ENCODE peak calls at places on chromosomes 3 and 15, in four cellular contexts. One of them, this sample, is unnamed. For H3K27me3, the result is how much of the 10 kb centered on the place peaks cover.

GRCh38 chr3:197007296-197007940 is 22.2 kb downstream of the MELTF start:
- DNase-seq in transverse colon: no peak
- DNase-seq in colonic mucosa: no peak
- DNase-seq in body of pancreas: no peak
- DNase-seq in this sample: no peak

GRCh38 chr15:71732636-71733035 is 77.7 kb upstream of the NR2E3 start:
- DNase-seq in body of pancreas: no peak
- DNase-seq in transverse colon: peak
- DNase-seq in colonic mucosa: peak
- DNase-seq in this sample: no peak

GRCh38 chr15:87944051-87944450 is 312.5 kb downstream of the NTRK3 start:
- DNase-seq in colonic mucosa: no peak
- DNase-seq in transverse colon: no peak
- DNase-seq in body of pancreas: no peak
- DNase-seq in this sample: no peak

GRCh38 chr3:12990781-12991480 is 82.3 kb downstream of the IQSEC1 start:
- DNase-seq in body of pancreas: no peak
- DNase-seq in colonic mucosa: no peak
- DNase-seq in transverse colon: peak
- DNase-seq in this sample: peak

GRCh38 chr3:113953677-113954076 is 5.9 kb downstream of the ZDHHC23 start:
- DNase-seq in body of pancreas: no peak
- DNase-seq in transverse colon: no peak
- DNase-seq in colonic mucosa: no peak
- DNase-seq in this sample: no peak

GRCh38 chr15:31453558-31454318 is 127.1 kb downstream of the KLF13 start:
- DNase-seq in body of pancreas: no peak
- DNase-seq in colonic mucosa: no peak
- DNase-seq in transverse colon: peak
- DNase-seq in this sample: no peak

GRCh38 chr15:70503073-70503745 is 260.1 kb downstream of the UACA start:
- DNase-seq in body of pancreas: no peak
- DNase-seq in colonic mucosa: no peak
- DNase-seq in transverse colon: no peak
- DNase-seq in this sample: no peak

GRCh38 chr15:101258238-101259144 is 6.6 kb upstream of the CHSY1 start:
- DNase-seq in colonic mucosa: peak
- DNase-seq in transverse colon: peak
- DNase-seq in body of pancreas: peak
- DNase-seq in this sample: no peak

GRCh38 chr3:54198556-54198955 is 76.2 kb downstream of the CACNA2D3 start:
- DNase-seq in body of pancreas: no peak
- DNase-seq in colonic mucosa: no peak
- DNase-seq in transverse colon: no peak
- DNase-seq in this sample: no peak

GRCh38 chr3:25423780-25424179 is 4.3 kb upstream of the RARB start:
- DNase-seq in colonic mucosa: no peak
- DNase-seq in transverse colon: no peak
- DNase-seq in body of pancreas: no peak
- DNase-seq in this sample: no peak

GRCh38 chr3:111577798-111578685 is 17.1 kb downstream of the ZBED2 start:
- DNase-seq in body of pancreas: no peak
- DNase-seq in colonic mucosa: no peak
- DNase-seq in transverse colon: no peak
- DNase-seq in this sample: no peak

GRCh38 chr3:58668247-58668646 is 1.7 kb upstream of the FAM3D start:
- DNase-seq in transverse colon: peak
- DNase-seq in body of pancreas: no peak
- DNase-seq in colonic mucosa: peak
- DNase-seq in this sample: no peak

GRCh38 chr3:12471228-12471627 is 13.1 kb upstream of the TSEN2 start:
- DNase-seq in transverse colon: peak
- DNase-seq in colonic mucosa: peak
- DNase-seq in body of pancreas: no peak
- DNase-seq in this sample: peak

GRCh38 chr3:50227390-50228183 is 8.4 kb upstream of the GNAI2 start:
- DNase-seq in colonic mucosa: peak
- DNase-seq in body of pancreas: peak
- DNase-seq in transverse colon: peak
- DNase-seq in this sample: peak

GRCh38 chr3:147937341-147937740 is 528.2 kb downstream of the ZIC1 start:
- DNase-seq in body of pancreas: no peak
- DNase-seq in transverse colon: no peak
- DNase-seq in colonic mucosa: no peak
- DNase-seq in this sample: no peak

GRCh38 chr15:69300129-69300588 is 1.4 kb downstream of the PAQR5 start:
- DNase-seq in transverse colon: peak
- DNase-seq in colonic mucosa: peak
- DNase-seq in body of pancreas: peak
- DNase-seq in this sample: no peak

GRCh38 chr3:113698891-113699465 is 2.5 kb upstream of the USF3 start:
- DNase-seq in transverse colon: peak
- DNase-seq in body of pancreas: no peak
- DNase-seq in colonic mucosa: peak
- DNase-seq in this sample: no peak

GRCh38 chr3:22156868-22157267 is 405.9 kb upstream of the ZNF385D start:
- DNase-seq in body of pancreas: no peak
- DNase-seq in transverse colon: peak
- DNase-seq in colonic mucosa: no peak
- DNase-seq in this sample: no peak

GRCh38 chr15:33031324-33031736 is 163.2 kb downstream of the FMN1 start:
- DNase-seq in colonic mucosa: no peak
- DNase-seq in transverse colon: no peak
- DNase-seq in body of pancreas: peak
- DNase-seq in this sample: no peak

GRCh38 chr3:55885721-55886120 is 398.6 kb upstream of the WNT5A start:
- DNase-seq in colonic mucosa: no peak
- DNase-seq in body of pancreas: no peak
- DNase-seq in transverse colon: no peak
- DNase-seq in this sample: no peak

GRCh38 chr3:150365132-150365604 is 42.9 kb upstream of the TSC22D2 start:
- DNase-seq in body of pancreas: no peak
- DNase-seq in colonic mucosa: no peak
- DNase-seq in transverse colon: no peak
- DNase-seq in this sample: peak

GRCh38 chr3:189365609-189366564 is 194.1 kb downstream of the TPRG1 start:
- DNase-seq in colonic mucosa: no peak
- DNase-seq in body of pancreas: no peak
- DNase-seq in transverse colon: no peak
- DNase-seq in this sample: no peak

GRCh38 chr3:81931852-81932251 is 170.4 kb upstream of the GBE1 start:
- DNase-seq in body of pancreas: no peak
- DNase-seq in transverse colon: no peak
- DNase-seq in colonic mucosa: no peak
- DNase-seq in this sample: no peak

GRCh38 chr3:61562042-61562809 is 855 bp downstream of the PTPRG start:
- DNase-seq in transverse colon: peak
- DNase-seq in body of pancreas: peak
- DNase-seq in colonic mucosa: peak
- DNase-seq in this sample: no peak

GRCh38 chr3:60095511-60095910 is 1045.7 kb upstream of the CFAP20DC start:
- DNase-seq in transverse colon: no peak
- DNase-seq in colonic mucosa: no peak
- DNase-seq in body of pancreas: no peak
- DNase-seq in this sample: no peak

GRCh38 chr15:87752250-87752951 is 504.1 kb downstream of the NTRK3 start:
- DNase-seq in body of pancreas: peak
- DNase-seq in transverse colon: no peak
- DNase-seq in colonic mucosa: no peak
- DNase-seq in this sample: peak

GRCh38 chr15:88397506-88397905 is 69.7 kb downstream of the MRPL46 start:
- DNase-seq in transverse colon: no peak
- DNase-seq in body of pancreas: no peak
- DNase-seq in colonic mucosa: no peak
- DNase-seq in this sample: no peak

GRCh38 chr15:74428442-74428787 is 5.3 kb downstream of the SEMA7A start:
- DNase-seq in body of pancreas: no peak
- DNase-seq in transverse colon: no peak
- DNase-seq in colonic mucosa: no peak
- DNase-seq in this sample: no peak

GRCh38 chr15:95196176-95196915 is 965.0 kb downstream of the MCTP2 start:
- DNase-seq in transverse colon: no peak
- DNase-seq in colonic mucosa: no peak
- DNase-seq in body of pancreas: no peak
- DNase-seq in this sample: no peak

GRCh38 chr3:83065861-83066260 is 1304.4 kb upstream of the GBE1 start:
- DNase-seq in body of pancreas: no peak
- DNase-seq in colonic mucosa: no peak
- DNase-seq in transverse colon: no peak
- DNase-seq in this sample: no peak

GRCh38 chr3:21105784-21106183 is 645.2 kb downstream of the ZNF385D start:
- DNase-seq in colonic mucosa: no peak
- DNase-seq in body of pancreas: no peak
- DNase-seq in transverse colon: no peak
- DNase-seq in this sample: no peak

GRCh38 chr3:191962324-191962723 is 501.4 kb downstream of the PYDC2 start:
- DNase-seq in colonic mucosa: no peak
- DNase-seq in body of pancreas: no peak
- DNase-seq in transverse colon: no peak
- DNase-seq in this sample: no peak

GRCh38 chr15:67084561-67084960 is 19.2 kb downstream of the SMAD3 start:
- DNase-seq in transverse colon: no peak
- DNase-seq in body of pancreas: no peak
- DNase-seq in colonic mucosa: no peak
- DNase-seq in this sample: no peak

GRCh38 chr15:70188286-70188685 is 90.6 kb upstream of the TLE3 start:
- DNase-seq in colonic mucosa: no peak
- DNase-seq in transverse colon: no peak
- DNase-seq in body of pancreas: no peak
- DNase-seq in this sample: no peak

GRCh38 chr3:52428151-52429005 is 16.5 kb downstream of the SEMA3G start:
- DNase-seq in colonic mucosa: peak
- DNase-seq in transverse colon: peak
- DNase-seq in body of pancreas: peak
- DNase-seq in this sample: peak

DNA sequence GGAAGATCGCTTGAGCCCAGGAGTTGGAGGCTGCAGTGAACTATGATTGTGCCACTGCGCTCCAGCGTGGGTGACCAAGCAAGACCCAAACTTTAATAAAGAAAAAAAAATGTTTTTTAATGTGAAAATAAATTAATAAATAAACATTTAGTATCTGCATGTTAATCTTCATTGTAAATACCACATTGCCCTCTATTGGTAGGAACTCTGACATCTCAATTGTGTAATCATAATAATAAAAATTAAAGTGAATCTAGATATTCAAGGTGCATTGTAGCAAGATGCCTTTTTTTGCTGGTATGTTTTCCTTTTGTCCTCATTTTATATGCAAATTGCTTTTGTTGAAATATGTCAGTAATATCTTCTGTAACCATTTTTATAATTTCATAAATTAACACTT is 95.0 kb upstream of the LIMD1 start:
- DNase-seq in body of pancreas: no peak
- DNase-seq in colonic mucosa: no peak
- DNase-seq in transverse colon: no peak
- DNase-seq in this sample: no peak
- TF ChIP-seq CTCF in body of pancreas: peak
- TF ChIP-seq CTCF in colonic mucosa: peak
- TF ChIP-seq CTCF in transverse colon: peak
- TF ChIP-seq CTCF in this sample: peak

GRCh38 chr15:80861776-80862175 is 82.6 kb downstream of the CEMIP start:
- DNase-seq in transverse colon: no peak
- DNase-seq in body of pancreas: no peak
- DNase-seq in colonic mucosa: no peak
- DNase-seq in this sample: no peak

GRCh38 chr15:80866936-80867335 is 87.8 kb downstream of the CEMIP start:
- DNase-seq in body of pancreas: no peak
- DNase-seq in colonic mucosa: no peak
- DNase-seq in transverse colon: no peak
- DNase-seq in this sample: no peak

GRCh38 chr15:80870366-80870765 is 91.2 kb downstream of the CEMIP start:
- DNase-seq in body of pancreas: no peak
- DNase-seq in transverse colon: no peak
- DNase-seq in colonic mucosa: no peak
- DNase-seq in this sample: no peak

GRCh38 chr15:80864666-80865065 is 85.5 kb downstream of the CEMIP start:
- DNase-seq in colonic mucosa: no peak
- DNase-seq in body of pancreas: no peak
- DNase-seq in transverse colon: no peak
- DNase-seq in this sample: no peak
- H3K27me3 ChIP-seq in colonic mucosa: under half
- H3K27me3 ChIP-seq in body of pancreas: under half
- H3K27me3 ChIP-seq in transverse colon: under half
- H3K27me3 ChIP-seq in this sample: under half

GRCh38 chr15:98139337-98139736 is 178.8 kb downstream of the ARRDC4 start:
- DNase-seq in transverse colon: no peak
- DNase-seq in body of pancreas: no peak
- DNase-seq in colonic mucosa: no peak
- DNase-seq in this sample: no peak

GRCh38 chr15:98143116-98143515 is 182.6 kb downstream of the ARRDC4 start:
- DNase-seq in transverse colon: no peak
- DNase-seq in colonic mucosa: no peak
- DNase-seq in body of pancreas: no peak
- DNase-seq in this sample: no peak

GRCh38 chr15:98146031-98146430 is 185.5 kb downstream of the ARRDC4 start:
- DNase-seq in colonic mucosa: no peak
- DNase-seq in transverse colon: no peak
- DNase-seq in body of pancreas: no peak
- DNase-seq in this sample: no peak

GRCh38 chr15:98144388-98144787 is 183.9 kb downstream of the ARRDC4 start:
- DNase-seq in colonic mucosa: no peak
- DNase-seq in body of pancreas: no peak
- DNase-seq in transverse colon: no peak
- DNase-seq in this sample: no peak

GRCh38 chr15:98142584-98142983 is 182.1 kb downstream of the ARRDC4 start:
- DNase-seq in colonic mucosa: no peak
- DNase-seq in body of pancreas: no peak
- DNase-seq in transverse colon: no peak
- DNase-seq in this sample: no peak
- TF ChIP-seq CTCF in colonic mucosa: no peak
- TF ChIP-seq CTCF in body of pancreas: no peak
- TF ChIP-seq CTCF in transverse colon: no peak
- TF ChIP-seq CTCF in this sample: no peak

GRCh38 chr3:74009961-74010859 is 385.5 kb upstream of the PDZRN3 start:
- DNase-seq in colonic mucosa: no peak
- DNase-seq in body of pancreas: no peak
- DNase-seq in transverse colon: no peak
- DNase-seq in this sample: no peak
- H3K27me3 ChIP-seq in colonic mucosa: under half
- H3K27me3 ChIP-seq in body of pancreas: under half
- H3K27me3 ChIP-seq in transverse colon: under half
- H3K27me3 ChIP-seq in this sample: under half

DNA sequence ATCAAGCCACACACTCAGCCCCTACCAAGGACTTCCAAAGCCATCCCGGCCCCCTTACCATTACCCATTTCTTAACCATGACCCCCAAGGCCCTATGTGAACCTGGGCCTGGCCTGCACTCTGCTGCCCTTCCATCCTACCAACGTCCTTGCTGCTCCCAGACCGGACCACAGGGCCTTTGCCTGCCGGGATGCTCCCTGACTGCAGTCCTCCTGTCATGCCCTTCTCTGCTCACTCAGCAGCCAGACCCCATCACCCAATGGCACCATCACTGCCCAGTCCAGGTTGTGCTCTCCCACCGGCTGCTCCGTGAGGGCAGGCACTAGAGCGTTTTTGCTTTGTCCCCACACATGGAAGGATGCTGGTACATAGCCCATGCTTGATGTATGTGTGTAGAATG is 73.7 kb downstream of the OCA2 start:
- DNase-seq in transverse colon: no peak
- DNase-seq in colonic mucosa: no peak
- DNase-seq in body of pancreas: no peak
- DNase-seq in this sample: no peak
- TF ChIP-seq CTCF in transverse colon: no peak
- TF ChIP-seq CTCF in colonic mucosa: no peak
- TF ChIP-seq CTCF in body of pancreas: no peak
- TF ChIP-seq CTCF in this sample: no peak

This sample was measured in kidney epithelial cell.